ENCODE peak calls at places on chromosomes 1 and 21, in six cellular contexts. P is neuronal stem cell, A is mesenchymal stem cell, H is H9, V is IMR-90, R is H1. O is an unnamed sample.
A peak's percentile ranks its signal among the peaks of the same experiment; 100 is the strongest.

GRCh38 chr1:208809876-208810275 is 565.7 kb upstream of the PLXNA2 start:
- DNase-seq in P (no peak), A (no peak), H (no peak), V (no peak), R (no peak), O (no peak)

GRCh38 chr21:44780767-44781459 is 20.7 kb downstream of the UBE2G2 start:
- DNase-seq in P (no peak), A (no peak), H (no peak), V (no peak), R (no peak), O (peak; percentile 35)

GRCh38 chr1:43866201-43866600 is 67.4 kb upstream of the ARTN start:
- DNase-seq in P (no peak), A (no peak), H (peak; percentile 3), V (no peak), R (no peak), O (no peak)

GRCh38 chr1:203360772-203361171 is 9.8 kb upstream of the FMOD start:
- DNase-seq in P (no peak), A (no peak), H (no peak), V (no peak), R (no peak), O (no peak)

GRCh38 chr1:225762444-225762843 is 15.2 kb upstream of the SRP9 start:
- DNase-seq in P (no peak), A (peak; percentile 76), H (no peak), V (peak; percentile 69), R (no peak), O (no peak)

GRCh38 chr1:25140073-25140797 is 92.1 kb downstream of the SYF2 start:
- DNase-seq in P (no peak), A (no peak), H (no peak), V (no peak), R (no peak), O (peak; percentile 37)

GRCh38 chr1:36675106-36675505 is 192.4 kb upstream of the CSF3R start:
- DNase-seq in P (no peak), A (no peak), H (no peak), V (no peak), R (no peak), O (no peak)

GRCh38 chr1:1084372-1085170 is 10.5 kb upstream of the RNF223 start:
- DNase-seq in P (no peak), A (no peak), H (no peak), V (no peak), R (no peak), O (no peak)

GRCh38 chr1:237891979-237892378 is 1.3 kb upstream of the ZP4 start:
- DNase-seq in P (no peak), A (no peak), H (no peak), V (no peak), R (no peak), O (no peak)

GRCh38 chr1:247337250-247337746 is 5.6 kb upstream of the ZNF496 start:
- DNase-seq in P (no peak), A (no peak), H (no peak), V (peak; percentile 28), R (no peak), O (no peak)

GRCh38 chr1:212132040-212132439 is 96.5 kb downstream of the DTL start:
- DNase-seq in P (no peak), A (peak; percentile 14), H (no peak), V (peak; percentile 22), R (no peak), O (no peak)

GRCh38 chr1:183881387-183882084 is 76.6 kb downstream of the RGL1 start:
- DNase-seq in P (peak; percentile 42), A (peak; percentile 76), H (peak; percentile 72), V (peak; percentile 86), R (peak; percentile 33), O (peak; percentile 40)

GRCh38 chr1:25543425-25544242 is at the start of gene LDLRAP1:
- DNase-seq in P (peak; percentile 70), A (peak; percentile 74), H (peak; percentile 86), V (peak; percentile 62), R (peak; percentile 21), O (peak; percentile 71)

GRCh38 chr21:31914472-31914871 is 41.7 kb downstream of the HUNK start:
- DNase-seq in P (no peak), A (no peak), H (no peak), V (no peak), R (no peak), O (no peak)

GRCh38 chr1:193944454-193944853 is 758.0 kb upstream of the B3GALT2 start:
- DNase-seq in P (no peak), A (no peak), H (no peak), V (no peak), R (no peak), O (no peak)

GRCh38 chr1:199723557-199723956 is 304.0 kb upstream of the NR5A2 start:
- DNase-seq in P (no peak), A (no peak), H (no peak), V (peak; percentile 18), R (no peak), O (no peak)

GRCh38 chr1:23614128-23614660 is 54.9 kb upstream of the ID3 start:
- DNase-seq in P (no peak), A (no peak), H (no peak), V (no peak), R (no peak), O (no peak)

GRCh38 chr1:3313579-3313955 is 140.9 kb upstream of the ARHGEF16 start:
- DNase-seq in P (peak; percentile 40), A (peak; percentile 82), H (peak; percentile 46), V (peak; percentile 89), R (no peak), O (no peak)

GRCh38 chr1:53896673-53897229 is 2.8 kb downstream of the DIO1 start:
- DNase-seq in P (no peak), A (peak; percentile 76), H (no peak), V (peak; percentile 87), R (no peak), O (no peak)

GRCh38 chr1:183773456-183773855 is 31.5 kb upstream of the RGL1 start:
- DNase-seq in P (no peak), A (no peak), H (no peak), V (no peak), R (no peak), O (no peak)

GRCh38 chr1:162918111-162918754 is 57.3 kb upstream of the CCDC190 start:
- DNase-seq in P (no peak), A (no peak), H (no peak), V (no peak), R (no peak), O (no peak)

GRCh38 chr1:19484793-19485361 is 462 bp downstream of the CAPZB start:
- DNase-seq in P (no peak), A (peak; percentile 52), H (peak; percentile 52), V (no peak), R (no peak), O (no peak)

GRCh38 chr1:201468844-201469644 is at the start of gene PHLDA3:
- DNase-seq in P (peak; percentile 80), A (peak; percentile 94), H (peak; percentile 92), V (peak; percentile 93), R (peak; percentile 77), O (peak; percentile 85)

GRCh38 chr1:201466492-201466891 is 2.5 kb downstream of the PHLDA3 start:
- DNase-seq in P (no peak), A (peak; percentile 39), H (no peak), V (no peak), R (no peak), O (no peak)

GRCh38 chr1:201463071-201463552 is 5.9 kb downstream of the PHLDA3 start:
- DNase-seq in P (no peak), A (peak; percentile 63), H (peak; percentile 77), V (no peak), R (no peak), O (no peak)

GRCh38 chr1:201468501-201468843 is 516 bp downstream of the PHLDA3 start:
- DNase-seq in P (no peak), A (peak; percentile 55), H (no peak), V (no peak), R (no peak), O (peak; percentile 71)

GRCh38 chr1:201465698-201466290 is 3.2 kb downstream of the PHLDA3 start:
- DNase-seq in P (no peak), A (no peak), H (no peak), V (no peak), R (no peak), O (no peak)
- H3K27ac ChIP-seq in P (no peak overlapping the region), A (no peak overlapping the region), H (no peak overlapping the region), V (peak overlapping the region; percentile 12), R (no peak overlapping the region), O (no peak overlapping the region)

DNA sequence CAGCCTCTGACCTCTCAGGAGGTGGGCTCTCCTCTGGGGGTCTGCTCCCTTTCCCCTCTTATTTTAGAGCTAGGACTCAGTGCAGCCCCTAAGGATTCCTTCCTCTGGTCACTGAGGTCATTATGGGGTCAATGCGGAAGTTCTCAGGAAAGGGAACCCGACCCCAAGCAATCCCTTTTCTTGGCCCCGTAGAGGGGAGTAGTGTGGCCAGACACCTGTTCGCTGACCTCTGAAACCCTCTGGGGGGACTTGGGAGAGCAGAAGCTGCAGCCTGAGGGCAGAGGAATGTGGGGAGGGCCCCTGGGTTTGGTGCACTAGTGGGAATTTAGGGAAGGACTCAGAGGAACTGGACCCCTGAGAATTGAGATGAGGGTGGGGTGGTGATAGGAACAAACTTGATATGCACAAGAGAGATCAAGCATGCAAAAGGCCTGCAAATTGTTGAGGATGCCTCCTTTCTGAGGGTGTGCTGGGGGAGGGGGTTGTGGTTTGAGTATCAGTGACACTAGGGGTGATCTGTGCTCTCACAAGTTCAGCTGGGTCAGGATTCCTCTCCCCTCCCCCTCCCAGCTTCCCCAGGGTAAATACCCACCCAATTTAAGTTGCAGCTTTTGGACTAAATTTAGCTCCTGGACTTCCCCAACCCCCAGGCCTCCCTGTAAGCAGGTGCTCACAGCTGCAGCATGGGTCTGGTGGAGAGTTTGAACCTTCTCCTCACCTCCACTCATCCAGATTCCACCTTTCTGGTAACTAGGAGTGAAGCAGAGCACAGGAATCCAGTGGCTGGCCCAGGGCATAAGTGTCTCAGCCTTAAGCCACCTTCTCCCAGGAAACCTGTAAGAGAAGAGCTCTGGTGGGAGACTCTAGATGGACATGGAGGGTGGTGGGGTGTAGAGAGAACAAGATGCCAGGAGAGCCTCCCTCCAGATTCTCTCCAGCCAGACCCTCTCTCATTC is 13.5 kb downstream of the ADAMTSL4 start:
- DNase-seq in P (no peak), A (peak; percentile 73), H (peak; percentile 30), V (no peak), R (no peak), O (peak; percentile 77)
- H4K91ac ChIP-seq in P (peak overlapping the region; percentile 80), A (peak overlapping the region; percentile 96), H (no peak overlapping the region), V (peak overlapping the region; percentile 98), R (peak overlapping the region; percentile 50), O (peak overlapping the region; percentile 96)

GRCh38 chr1:8361198-8361849 is 43.4 kb downstream of the SLC45A1 start:
- DNase-seq in P (no peak), A (no peak), H (no peak), V (no peak), R (no peak), O (no peak)
- H3K14ac ChIP-seq in P (peak overlapping the region; percentile 56), A (no peak overlapping the region), H (no peak overlapping the region), V (no peak overlapping the region), R (no peak overlapping the region), O (no peak overlapping the region)

DNA sequence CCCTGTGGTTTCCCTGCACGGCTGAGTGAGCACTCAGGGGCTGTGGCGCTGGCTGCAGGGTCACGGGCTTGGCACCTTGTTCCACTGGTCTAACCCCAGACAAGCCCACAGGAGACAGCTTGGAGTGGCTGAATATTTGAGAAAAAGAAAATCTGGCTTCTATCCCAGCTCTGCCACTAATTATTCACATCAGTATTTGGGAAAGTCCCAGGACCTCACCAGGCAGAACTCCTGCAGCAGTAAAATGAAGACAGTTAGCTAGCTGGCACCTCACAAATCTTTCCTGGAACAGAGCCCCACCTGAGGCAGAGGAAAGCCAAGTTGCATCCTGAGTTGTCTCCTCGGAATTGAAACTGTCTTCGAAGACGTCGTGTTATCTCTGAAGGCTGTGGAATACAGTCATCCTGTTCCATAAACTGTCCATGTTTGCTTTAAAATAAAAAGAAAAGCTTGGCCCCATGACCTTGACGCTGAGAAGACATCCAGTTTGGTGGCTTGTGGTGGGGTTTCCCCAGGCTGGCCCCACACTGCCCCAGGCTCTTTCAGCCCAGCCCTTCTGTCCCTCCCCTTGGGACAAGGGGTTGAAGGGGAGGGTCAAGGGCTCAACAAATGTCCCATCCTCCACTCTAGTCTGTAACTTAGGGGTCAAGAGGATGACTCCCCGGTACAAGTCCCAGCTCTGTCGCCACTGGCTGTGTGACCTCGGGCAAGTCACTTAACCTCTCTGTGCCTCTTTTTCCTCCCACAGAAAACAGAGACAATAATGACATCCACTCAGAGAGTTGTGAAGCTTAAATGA is 93.8 kb upstream of the TMPRSS2 start:
- DNase-seq in P (no peak), A (no peak), H (no peak), V (peak; percentile 13), R (no peak), O (no peak)
- H3K27ac ChIP-seq in P (no peak overlapping the region), A (no peak overlapping the region), H (no peak overlapping the region), V (no peak overlapping the region), R (no peak overlapping the region), O (no peak overlapping the region)